ENCODE peak calls at places on chromosomes 13 and 19, in four cellular contexts. One of them, this sample, is unnamed.
A peak's percentile ranks its signal among the peaks of the same experiment; 100 is the strongest.

GRCh38 chr19:3515891-3516422 is 9.8 kb downstream of the FZR1 start:
- DNase-seq in tibial artery: no peak
- DNase-seq in fibroblast of lung: peak; percentile 60
- DNase-seq in heart right ventricle: no peak
- DNase-seq in this sample: no peak

GRCh38 chr19:43809762-43810696 is 7.8 kb upstream of the LYPD5 start:
- DNase-seq in tibial artery: no peak
- DNase-seq in fibroblast of lung: peak; percentile 61
- DNase-seq in heart right ventricle: no peak
- DNase-seq in this sample: peak; percentile 76

GRCh38 chr13:107866666-107867623 is 348.4 kb downstream of the LIG4 start:
- DNase-seq in tibial artery: no peak
- DNase-seq in fibroblast of lung: peak; percentile 61
- DNase-seq in heart right ventricle: peak; percentile 3
- DNase-seq in this sample: no peak

GRCh38 chr13:24053505-24054251 is 106.8 kb upstream of the SPATA13 start:
- DNase-seq in tibial artery: no peak
- DNase-seq in fibroblast of lung: peak; percentile 60
- DNase-seq in heart right ventricle: no peak
- DNase-seq in this sample: peak; percentile 80

GRCh38 chr19:57887195-57887941 is 1.5 kb downstream of the ZNF814 start:
- DNase-seq in tibial artery: no peak
- DNase-seq in fibroblast of lung: peak; percentile 55
- DNase-seq in heart right ventricle: no peak
- DNase-seq in this sample: peak; percentile 59

GRCh38 chr19:39327990-39328705 is 7.5 kb upstream of the LRFN1 start:
- DNase-seq in tibial artery: peak; percentile 83
- DNase-seq in fibroblast of lung: peak; percentile 36
- DNase-seq in heart right ventricle: peak; percentile 85
- DNase-seq in this sample: peak; percentile 69

GRCh38 chr19:4375164-4375619 is 25.2 kb downstream of the SH3GL1 start:
- DNase-seq in tibial artery: no peak
- DNase-seq in fibroblast of lung: no peak
- DNase-seq in heart right ventricle: no peak
- DNase-seq in this sample: peak; percentile 82

GRCh38 chr19:10968527-10969081 is 7.8 kb downstream of the SMARCA4 start:
- DNase-seq in tibial artery: no peak
- DNase-seq in fibroblast of lung: no peak
- DNase-seq in heart right ventricle: no peak
- DNase-seq in this sample: no peak

GRCh38 chr19:47284324-47284899 is 9.7 kb downstream of the INAFM1 start:
- DNase-seq in tibial artery: no peak
- DNase-seq in fibroblast of lung: peak; percentile 41
- DNase-seq in heart right ventricle: no peak
- DNase-seq in this sample: peak; percentile 66

GRCh38 chr19:55181740-55182139 is 1.7 kb upstream of the SYT5 start:
- DNase-seq in tibial artery: no peak
- DNase-seq in fibroblast of lung: no peak
- DNase-seq in heart right ventricle: no peak
- DNase-seq in this sample: no peak

GRCh38 chr13:51668580-51669195 is 84.4 kb downstream of the WDFY2 start:
- DNase-seq in tibial artery: no peak
- DNase-seq in fibroblast of lung: no peak
- DNase-seq in heart right ventricle: no peak
- DNase-seq in this sample: no peak

GRCh38 chr19:13859361-13859880 is 17.5 kb upstream of the NANOS3 start:
- DNase-seq in tibial artery: no peak
- DNase-seq in fibroblast of lung: peak; percentile 67
- DNase-seq in heart right ventricle: no peak
- DNase-seq in this sample: peak; percentile 62

GRCh38 chr19:1410136-1410786 is 2.9 kb downstream of the DAZAP1 start:
- DNase-seq in tibial artery: no peak
- DNase-seq in fibroblast of lung: peak; percentile 76
- DNase-seq in heart right ventricle: no peak
- DNase-seq in this sample: no peak

GRCh38 chr19:41863209-41863931 is 3.3 kb downstream of the RPS19 start:
- DNase-seq in tibial artery: no peak
- DNase-seq in fibroblast of lung: no peak
- DNase-seq in heart right ventricle: no peak
- DNase-seq in this sample: no peak

GRCh38 chr19:41864374-41864773 is 4.3 kb downstream of the RPS19 start:
- DNase-seq in tibial artery: no peak
- DNase-seq in fibroblast of lung: no peak
- DNase-seq in heart right ventricle: no peak
- DNase-seq in this sample: no peak

GRCh38 chr19:41861846-41862245 is 1.8 kb downstream of the RPS19 start:
- DNase-seq in tibial artery: no peak
- DNase-seq in fibroblast of lung: no peak
- DNase-seq in heart right ventricle: no peak
- DNase-seq in this sample: no peak

GRCh38 chr19:41861098-41861768 is 1.2 kb downstream of the RPS19 start:
- DNase-seq in tibial artery: no peak
- DNase-seq in fibroblast of lung: no peak
- DNase-seq in heart right ventricle: no peak
- DNase-seq in this sample: peak; percentile 13

GRCh38 chr19:41862445-41862986 is 2.5 kb downstream of the RPS19 start:
- DNase-seq in tibial artery: no peak
- DNase-seq in fibroblast of lung: no peak
- DNase-seq in heart right ventricle: no peak
- DNase-seq in this sample: no peak
- H3K4me3 ChIP-seq in tibial artery: no peak overlapping the region
- H3K4me3 ChIP-seq in fibroblast of lung: no peak overlapping the region
- H3K4me3 ChIP-seq in heart right ventricle: peak overlapping the region; percentile 6
- H3K4me3 ChIP-seq in this sample: peak overlapping the region; percentile 94

GRCh38 chr19:35142531-35143230 is 374 bp upstream of the FXYD7 start:
- DNase-seq in tibial artery: peak; percentile 36
- DNase-seq in fibroblast of lung: no peak
- DNase-seq in heart right ventricle: peak; percentile 63
- DNase-seq in this sample: peak; percentile 43

GRCh38 chr19:35140207-35140897 is 1.7 kb downstream of the FXYD1 start:
- DNase-seq in tibial artery: no peak
- DNase-seq in fibroblast of lung: no peak
- DNase-seq in heart right ventricle: peak; percentile 24
- DNase-seq in this sample: no peak

GRCh38 chr19:35140898-35141626 is 2.0 kb upstream of the FXYD7 start:
- DNase-seq in tibial artery: peak; percentile 94
- DNase-seq in fibroblast of lung: peak; percentile 77
- DNase-seq in heart right ventricle: peak; percentile 97
- DNase-seq in this sample: peak; percentile 94

GRCh38 chr19:35143231-35143715 is at the start of gene FXYD7:
- DNase-seq in tibial artery: no peak
- DNase-seq in fibroblast of lung: no peak
- DNase-seq in heart right ventricle: peak; percentile 38
- DNase-seq in this sample: no peak

GRCh38 chr19:35141627-35142401 is 1.2 kb upstream of the FXYD7 start:
- DNase-seq in tibial artery: no peak
- DNase-seq in fibroblast of lung: peak; percentile 22
- DNase-seq in heart right ventricle: no peak
- DNase-seq in this sample: no peak
- TF ChIP-seq CTCF in tibial artery: peak; percentile 43
- TF ChIP-seq CTCF in fibroblast of lung: no peak
- TF ChIP-seq CTCF in heart right ventricle: no peak
- TF ChIP-seq CTCF in this sample: no peak

DNA sequence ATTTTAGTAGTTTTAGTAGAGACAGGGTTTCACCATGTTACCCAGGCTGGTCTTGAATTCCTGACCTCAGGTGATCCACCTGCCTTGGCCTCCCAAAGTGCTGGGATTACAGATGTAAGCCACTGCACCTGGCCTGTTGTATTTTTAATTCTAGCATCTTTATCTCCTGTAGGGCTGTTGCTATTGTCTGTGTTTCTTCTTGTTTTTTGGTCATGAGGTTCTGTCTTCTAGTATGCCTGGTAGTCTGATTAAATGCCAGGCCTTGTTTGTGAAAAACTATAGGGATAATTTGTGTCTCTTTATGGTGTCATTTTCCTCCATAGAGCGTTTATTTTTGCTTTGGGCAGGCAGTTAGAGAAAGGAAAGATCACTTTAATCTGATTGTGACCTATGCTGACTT is 3.1 kb downstream of the ARHGEF18 start:
- DNase-seq in tibial artery: no peak
- DNase-seq in fibroblast of lung: no peak
- DNase-seq in heart right ventricle: no peak
- DNase-seq in this sample: no peak
- H3K4me3 ChIP-seq in tibial artery: no peak overlapping the region
- H3K4me3 ChIP-seq in fibroblast of lung: no peak overlapping the region
- H3K4me3 ChIP-seq in heart right ventricle: no peak overlapping the region
- H3K4me3 ChIP-seq in this sample: no peak overlapping the region

DNA sequence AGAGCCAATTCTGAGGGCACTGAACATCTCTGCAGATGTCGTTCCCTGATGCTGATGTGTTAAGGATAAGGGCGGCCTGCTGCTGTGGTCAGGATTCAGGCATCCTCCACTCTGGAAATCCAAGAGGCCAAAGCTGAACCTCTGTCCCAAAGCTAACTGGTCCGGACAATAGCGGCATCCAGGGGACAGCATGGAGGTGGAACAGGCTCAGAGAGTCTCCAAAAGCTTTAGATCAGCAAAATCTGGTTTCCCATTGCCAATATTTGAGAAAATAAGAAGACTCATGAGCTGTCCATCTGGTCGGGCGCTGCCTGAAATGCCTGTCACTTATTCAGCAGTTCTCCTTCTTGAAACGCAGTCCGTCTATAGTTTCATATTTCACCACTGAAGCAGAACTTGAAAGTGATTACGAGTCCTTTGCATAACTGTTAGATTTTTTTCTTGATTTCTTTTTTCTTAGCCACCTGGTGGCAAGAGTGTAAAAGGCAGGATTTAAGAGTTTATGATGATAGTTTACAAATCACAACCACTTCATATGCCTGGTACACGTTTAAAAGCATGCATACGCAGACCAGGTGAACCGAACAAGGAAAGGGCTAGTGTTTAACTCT is 45.9 kb downstream of the GGACT start:
- DNase-seq in tibial artery: no peak
- DNase-seq in fibroblast of lung: peak; percentile 29
- DNase-seq in heart right ventricle: no peak
- DNase-seq in this sample: peak; percentile 76
- TF ChIP-seq CTCF in tibial artery: peak; percentile 29
- TF ChIP-seq CTCF in fibroblast of lung: peak; percentile 54
- TF ChIP-seq CTCF in heart right ventricle: peak; percentile 5
- TF ChIP-seq CTCF in this sample: peak; percentile 53

DNA sequence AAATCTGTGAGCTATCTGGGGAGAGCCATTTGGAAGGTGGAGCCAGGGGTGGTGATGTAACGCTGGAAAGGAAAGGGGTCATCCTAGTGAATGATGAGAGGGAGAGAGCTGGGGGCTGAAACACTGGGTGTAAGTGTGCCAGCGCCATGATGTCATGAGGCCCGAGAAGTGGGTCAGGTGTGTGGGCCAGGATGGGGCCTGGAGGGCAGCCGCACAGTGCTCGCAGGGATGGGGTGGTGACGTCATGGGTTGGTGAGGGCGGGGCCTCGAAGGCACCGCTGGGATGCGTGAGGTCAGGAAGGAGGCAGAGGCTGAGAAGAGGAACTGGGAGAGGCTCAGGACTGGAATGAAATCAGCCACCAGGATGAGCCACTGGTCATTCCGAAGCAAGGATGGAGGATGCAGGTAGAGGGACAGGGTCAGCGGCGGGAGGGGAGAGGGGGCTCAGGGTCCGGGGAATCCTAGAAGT is 4.4 kb downstream of the CCDC61 start:
- DNase-seq in tibial artery: no peak
- DNase-seq in fibroblast of lung: peak; percentile 34
- DNase-seq in heart right ventricle: no peak
- DNase-seq in this sample: peak; percentile 42
- H3K4me3 ChIP-seq in tibial artery: no peak overlapping the region
- H3K4me3 ChIP-seq in fibroblast of lung: no peak overlapping the region
- H3K4me3 ChIP-seq in heart right ventricle: no peak overlapping the region
- H3K4me3 ChIP-seq in this sample: no peak overlapping the region